ENCODE peak calls at places on chromosomes 13 and 19, in seven cellular contexts. C, L, K, N, J, O and R are unnamed samples.
A peak's percentile ranks its signal among the peaks of the same experiment; 100 is the strongest.

GRCh38 chr13:36766295-36766694 is 52.7 kb upstream of the RFXAP start:
- DNase-seq in N (no peak), L (no peak), O (no peak), J (no peak), K (no peak), C (no peak), R (no peak)

GRCh38 chr19:8696993-8697392 is 1.6 kb downstream of the ACTL9 start:
- DNase-seq in N (no peak), O (no peak), K (no peak), C (no peak), L (no peak), J (no peak), R (no peak)

GRCh38 chr19:38061294-38061693 is 154.3 kb downstream of the SIPA1L3 start:
- DNase-seq in O (no peak), J (no peak), K (no peak), C (no peak), N (no peak), L (no peak), R (no peak)

GRCh38 chr13:113929628-113930615 is 44.0 kb downstream of the C13orf46 start:
- DNase-seq in L (no peak), J (peak; percentile 36), N (no peak), K (peak; percentile 21), O (no peak), C (no peak), R (no peak)

GRCh38 chr19:41324921-41325639 is 15.1 kb downstream of the CCDC97 start:
- DNase-seq in C (no peak), J (no peak), O (peak; percentile 37), K (no peak), N (peak; percentile 57), L (peak; percentile 92), R (no peak)

GRCh38 chr19:39129116-39129515 is 3.5 kb downstream of the PAK4 start:
- DNase-seq in C (no peak), N (no peak), L (no peak), J (no peak), K (no peak), O (no peak), R (no peak)

GRCh38 chr19:50322234-50322633 is 6.9 kb downstream of the KCNC3 start:
- DNase-seq in K (no peak), C (no peak), L (no peak), J (no peak), N (no peak), O (no peak), R (no peak)

GRCh38 chr13:27130223-27131015 is 41.2 kb downstream of the USP12 start:
- DNase-seq in C (no peak), N (no peak), L (no peak), O (no peak), K (no peak), J (no peak), R (no peak)

GRCh38 chr19:39563408-39563807 is 23.4 kb upstream of the EID2 start:
- DNase-seq in L (no peak), J (no peak), K (no peak), C (peak; percentile 19), O (no peak), N (no peak), R (no peak)

GRCh38 chr13:33639158-33639557 is 178.8 kb upstream of the RFC3 start:
- DNase-seq in N (peak; percentile 22), J (no peak), K (no peak), O (no peak), L (no peak), C (no peak), R (no peak)

GRCh38 chr19:56333506-56333905 is 18.9 kb upstream of the ZSCAN5A start:
- DNase-seq in C (no peak), J (no peak), N (peak; percentile 54), O (peak; percentile 45), K (peak; percentile 51), L (peak; percentile 52), R (no peak)

GRCh38 chr13:23322353-23323336 is 110.9 kb downstream of the SACS start:
- DNase-seq in L (no peak), N (no peak), J (no peak), O (no peak), K (no peak), C (no peak), R (no peak)

GRCh38 chr19:23699521-23699860 is 12.5 kb upstream of the ZNF675 start:
- DNase-seq in O (no peak), C (no peak), N (no peak), L (no peak), J (no peak), K (no peak), R (no peak)

GRCh38 chr19:15300533-15301194 is 31.7 kb downstream of the BRD4 start:
- DNase-seq in K (no peak), L (no peak), N (no peak), O (no peak), J (no peak), C (no peak), R (no peak)

GRCh38 chr19:7191946-7192691 is 102.1 kb downstream of the INSR start:
- DNase-seq in L (no peak), K (no peak), C (no peak), N (peak; percentile 19), J (no peak), O (no peak), R (no peak)

GRCh38 chr13:96984061-96984508 is 10.2 kb downstream of the OXGR1 start:
- DNase-seq in K (peak; percentile 78), N (peak; percentile 76), J (peak; percentile 67), C (no peak), O (peak; percentile 74), L (no peak), R (no peak)

GRCh38 chr19:56637976-56638555 is 4.9 kb upstream of the SMIM17 start:
- DNase-seq in C (no peak), N (no peak), K (peak; percentile 28), L (peak; percentile 56), O (peak; percentile 66), J (peak; percentile 76), R (peak; percentile 57)

GRCh38 chr19:28847468-28847867 is 365.5 kb downstream of the UQCRFS1 start:
- DNase-seq in C (no peak), N (no peak), J (no peak), L (no peak), K (no peak), O (no peak), R (no peak)

GRCh38 chr19:10120538-10121198 is 969 bp upstream of the EIF3G start:
- DNase-seq in J (no peak), K (no peak), L (no peak), O (no peak), C (no peak), N (no peak), R (peak; percentile 64)

GRCh38 chr13:52925221-52925620 is 76.8 kb upstream of the PCDH8 start:
- DNase-seq in L (no peak), N (no peak), C (no peak), K (no peak), O (peak; percentile 59), J (no peak), R (no peak)

GRCh38 chr13:23799945-23800344 is 89.3 kb downstream of the MIPEP start:
- DNase-seq in N (no peak), C (no peak), L (no peak), O (no peak), K (no peak), J (no peak), R (no peak)

GRCh38 chr13:110382229-110382628 is 75.1 kb downstream of the COL4A2 start:
- DNase-seq in O (no peak), C (no peak), N (no peak), K (no peak), J (no peak), L (no peak), R (no peak)

GRCh38 chr19:18063463-18063862 is 23.3 kb downstream of the IL12RB1 start:
- DNase-seq in J (no peak), N (no peak), K (no peak), L (peak; percentile 36), O (no peak), C (no peak), R (no peak)

GRCh38 chr19:41895745-41896580 is 13.0 kb downstream of the ARHGEF1 start:
- DNase-seq in N (no peak), L (no peak), K (no peak), J (no peak), C (no peak), O (no peak), R (no peak)

GRCh38 chr19:1912760-1913505 is 7.7 kb downstream of the ADAT3 start:
- DNase-seq in K (no peak), O (no peak), N (no peak), J (no peak), C (no peak), L (no peak), R (no peak)
- TF ChIP-seq POLR2AphosphoS5 in K (no peak), O (no peak), N (no peak), J (no peak), C (no peak), L (no peak), R (no peak)

GRCh38 chr19:1088419-1089066 is 6.6 kb downstream of the POLR2E start:
- DNase-seq in L (no peak), N (no peak), O (no peak), C (no peak), J (no peak), K (peak; percentile 47), R (no peak)
- H3K27ac ChIP-seq in L (no peak overlapping the region), N (peak overlapping the region; percentile 59), O (no peak overlapping the region), C (peak overlapping the region; percentile 75), J (peak overlapping the region; percentile 53), K (peak overlapping the region; percentile 19), R (peak overlapping the region; percentile 13)

GRCh38 chr13:51619614-51620013 is 35.4 kb downstream of the WDFY2 start:
- DNase-seq in N (no peak), J (no peak), K (no peak), O (no peak), C (no peak), L (no peak), R (no peak)

GRCh38 chr13:51612867-51613266 is 28.6 kb downstream of the WDFY2 start:
- DNase-seq in K (no peak), J (no peak), L (no peak), N (no peak), O (no peak), C (no peak), R (no peak)

GRCh38 chr13:51613535-51613934 is 29.3 kb downstream of the WDFY2 start:
- DNase-seq in C (no peak), K (no peak), L (no peak), O (no peak), N (no peak), J (no peak), R (no peak)

GRCh38 chr13:51618626-51619025 is 34.4 kb downstream of the WDFY2 start:
- DNase-seq in J (no peak), L (no peak), C (no peak), O (peak; percentile 15), N (no peak), K (no peak), R (no peak)

DNA sequence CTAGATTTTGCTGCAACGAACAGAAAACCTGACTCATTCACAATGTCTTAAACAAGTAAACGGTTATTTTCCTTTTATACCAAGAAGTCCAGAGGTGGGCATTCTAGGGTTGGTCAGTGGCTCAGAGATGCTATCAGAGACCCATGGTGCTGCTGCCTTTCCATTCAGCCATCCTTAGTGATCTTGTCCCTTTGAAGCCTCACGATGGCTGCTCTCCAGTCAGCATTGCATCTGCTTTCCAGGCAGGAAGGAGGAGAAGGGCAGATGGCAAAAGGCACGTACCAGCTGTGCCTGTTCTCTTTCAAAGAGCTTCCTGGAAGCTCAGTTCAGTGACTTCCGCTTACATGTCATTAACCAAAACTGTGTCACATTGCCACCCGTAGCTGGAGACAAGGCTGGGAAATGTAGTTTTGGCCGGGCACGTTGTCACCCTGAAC is 30.1 kb downstream of the WDFY2 start:
- DNase-seq in O (no peak), K (no peak), C (no peak), L (no peak), J (no peak), N (peak; percentile 12), R (no peak)
- TF ChIP-seq POLR2AphosphoS5 in O (peak; percentile 22), K (peak; percentile 65), C (peak; percentile 19), L (no peak), J (peak; percentile 57), N (no peak), R (no peak)

GRCh38 chr19:14115761-14116160 is 1.8 kb downstream of the PRKACA start:
- DNase-seq in N (no peak), L (no peak), O (no peak), J (no peak), K (no peak), C (no peak), R (no peak)
- H3K27ac ChIP-seq in N (no peak overlapping the region), L (no peak overlapping the region), O (no peak overlapping the region), J (peak overlapping the region; percentile 100), K (peak overlapping the region; percentile 97), C (peak overlapping the region; percentile 86), R (no peak overlapping the region)